ENCODE peak calls at places on chromosome X, in eight cellular contexts. I is fibroblast of mammary gland, E is fibroblast of the aortic adventitia, G is bronchial epithelial cell, L is IMR-90, H is fibroblast of lung, X is stomach, D is hepatocyte. M is an unnamed sample.

GRCh38 chrX:154096140-154097002 is 1.1 kb downstream of the MECP2 start:
- DNase-seq in I (peak), E (peak), G (no peak), L (peak), H (peak), X (no peak), D (peak), M (peak)

GRCh38 chrX:69116077-69116476 is 49.2 kb downstream of the PJA1 start:
- DNase-seq in I (no peak), E (no peak), G (peak), L (no peak), H (no peak), X (no peak), D (peak), M (no peak)

GRCh38 chrX:152900937-152901445 is 3.1 kb downstream of the ZNF185 start:
- DNase-seq in I (no peak), E (no peak), G (peak), L (no peak), H (no peak), X (no peak), D (no peak), M (no peak)

GRCh38 chrX:71107762-71108360 is 1.3 kb upstream of the CXorf65 start:
- DNase-seq in I (no peak), E (no peak), G (no peak), L (no peak), H (no peak), X (no peak), D (no peak), M (no peak)

GRCh38 chrX:105837227-105837626 is 14.9 kb downstream of the NRK start:
- DNase-seq in I (peak), E (peak), G (peak), L (peak), H (peak), X (no peak), D (peak), M (peak)

GRCh38 chrX:150902434-150903109 is 4.1 kb upstream of the CD99L2 start:
- DNase-seq in I (no peak), E (no peak), G (no peak), L (no peak), H (no peak), X (no peak), D (no peak), M (no peak)

GRCh38 chrX:20681691-20682090 is 415.0 kb upstream of the RPS6KA3 start:
- DNase-seq in I (peak), E (peak), G (no peak), L (no peak), H (no peak), X (no peak), D (no peak), M (no peak)

GRCh38 chrX:48580662-48581061 is 6.4 kb downstream of the RBM3 start:
- DNase-seq in I (no peak), E (no peak), G (peak), L (no peak), H (no peak), X (no peak), D (no peak), M (no peak)

GRCh38 chrX:151754042-151754419 is 19.5 kb downstream of the CNGA2 start:
- DNase-seq in I (peak), E (peak), G (peak), L (peak), H (peak), X (no peak), D (no peak), M (peak)

GRCh38 chrX:131394384-131394783 is 105.3 kb upstream of the IGSF1 start:
- DNase-seq in I (no peak), E (no peak), G (peak), L (no peak), H (no peak), X (no peak), D (no peak), M (no peak)

GRCh38 chrX:49186125-49187027 is at the start of gene PRICKLE3:
- DNase-seq in I (peak), E (peak), G (peak), L (peak), H (peak), X (peak), D (peak), M (peak)

GRCh38 chrX:20263474-20263873 is 3.2 kb downstream of the RPS6KA3 start:
- DNase-seq in I (peak), E (peak), G (peak), L (peak), H (peak), X (no peak), D (no peak), M (peak)

GRCh38 chrX:112641449-112641848 is 38.3 kb downstream of the LHFPL1 start:
- DNase-seq in I (no peak), E (no peak), G (no peak), L (no peak), H (no peak), X (no peak), D (no peak), M (no peak)

GRCh38 chrX:112643721-112644120 is 36.0 kb downstream of the LHFPL1 start:
- DNase-seq in I (no peak), E (no peak), G (no peak), L (no peak), H (no peak), X (no peak), D (no peak), M (no peak)

GRCh38 chrX:112644713-112645112 is 35.0 kb downstream of the LHFPL1 start:
- DNase-seq in I (no peak), E (no peak), G (no peak), L (no peak), H (no peak), X (no peak), D (no peak), M (no peak)

GRCh38 chrX:112645774-112646173 is 34.0 kb downstream of the LHFPL1 start:
- DNase-seq in I (no peak), E (no peak), G (no peak), L (no peak), H (no peak), X (no peak), D (no peak), M (no peak)

GRCh38 chrX:112642349-112642748 is 37.4 kb downstream of the LHFPL1 start:
- DNase-seq in I (peak), E (peak), G (peak), L (peak), H (peak), X (peak), D (peak), M (peak)
- TF ChIP-seq CTCF in I (peak), E (peak), G (peak), L (peak), H (peak), X (peak), D (peak), M (peak)

GRCh38 chrX:66676990-66677389 is 38.1 kb upstream of the EDA2R start:
- DNase-seq in I (peak), E (peak), G (peak), L (peak), H (peak), X (no peak), D (no peak), M (peak)
- H3K4me3 ChIP-seq in I (no peak), E (no peak), G (no peak), L (no peak), H (no peak), X (no peak), D (no peak), M (no peak)

DNA sequence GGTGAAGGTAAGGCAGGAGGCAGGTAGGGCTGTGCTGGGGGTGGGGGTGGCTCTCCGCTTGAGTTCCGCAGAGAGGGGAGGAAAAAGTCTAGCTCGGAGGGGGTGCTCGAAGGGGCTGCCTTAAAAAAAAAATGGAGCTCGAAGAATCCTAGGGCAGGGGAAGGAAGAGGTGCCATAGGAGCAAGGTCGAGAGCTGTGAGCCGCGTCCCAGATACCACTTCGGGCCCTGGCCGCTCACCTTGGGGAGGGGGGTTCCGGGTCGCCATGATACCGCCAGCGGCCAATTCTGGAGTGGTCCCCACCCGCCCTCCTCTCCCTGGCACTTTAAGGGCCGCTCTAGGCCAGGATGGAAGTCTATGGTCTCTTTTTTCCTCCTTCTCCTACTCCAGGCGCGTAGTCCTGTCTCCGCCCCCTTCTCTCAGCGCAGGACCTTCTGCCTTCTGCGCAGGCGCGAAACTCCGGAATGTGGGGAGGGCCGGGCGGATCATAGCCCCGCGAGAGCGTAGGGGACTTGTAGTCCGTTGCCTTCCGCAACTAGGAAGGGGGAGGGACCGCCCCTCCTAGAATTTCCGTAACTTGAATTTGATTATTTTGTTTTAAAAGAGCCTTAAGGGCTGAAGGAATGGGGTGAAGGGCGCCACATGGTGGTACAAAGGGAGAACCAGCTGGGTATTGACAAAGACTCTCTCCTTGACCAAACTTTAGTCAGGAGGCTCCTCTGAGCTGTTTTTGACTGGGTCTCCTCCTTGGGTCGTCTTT is at the start of gene FUNDC1:
- DNase-seq in I (peak), E (peak), G (peak), L (peak), H (peak), X (peak), D (peak), M (peak)
- TF ChIP-seq CTCF in I (peak), E (peak), G (peak), L (peak), H (peak), X (no peak), D (peak), M (peak)

DNA sequence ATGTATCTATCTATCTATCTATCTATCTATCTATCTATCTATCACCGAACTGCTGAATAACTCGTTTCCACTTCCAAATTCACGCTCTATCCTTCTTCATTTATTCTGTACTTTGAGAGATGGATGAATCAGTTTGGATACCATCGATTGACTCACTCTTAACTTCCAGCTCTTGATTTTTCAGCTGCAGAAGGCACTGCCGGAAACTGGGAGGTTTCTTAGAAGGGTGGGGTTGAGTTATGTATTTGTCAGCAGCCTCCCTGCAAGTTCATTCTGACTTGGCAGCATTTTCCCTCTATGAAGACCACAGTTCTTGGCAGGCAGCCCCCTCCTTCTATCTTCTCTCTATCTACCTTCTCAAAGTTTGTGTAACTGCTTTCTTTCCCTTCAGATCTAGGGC is 112.0 kb upstream of the MAGEB18 start:
- DNase-seq in I (no peak), E (peak), G (peak), L (no peak), H (no peak), X (no peak), D (no peak), M (peak)
- H3K4me3 ChIP-seq in I (no peak), E (no peak), G (no peak), L (no peak), H (no peak), X (no peak), D (no peak), M (no peak)

GRCh38 chrX:134727363-134727762 is 69.1 kb upstream of the PLAC1 start:
- DNase-seq in I (peak), E (no peak), G (peak), L (no peak), H (no peak), X (no peak), D (no peak), M (no peak)
- TF ChIP-seq CTCF in I (peak), E (no peak), G (peak), L (peak), H (no peak), X (no peak), D (peak), M (peak)

DNA sequence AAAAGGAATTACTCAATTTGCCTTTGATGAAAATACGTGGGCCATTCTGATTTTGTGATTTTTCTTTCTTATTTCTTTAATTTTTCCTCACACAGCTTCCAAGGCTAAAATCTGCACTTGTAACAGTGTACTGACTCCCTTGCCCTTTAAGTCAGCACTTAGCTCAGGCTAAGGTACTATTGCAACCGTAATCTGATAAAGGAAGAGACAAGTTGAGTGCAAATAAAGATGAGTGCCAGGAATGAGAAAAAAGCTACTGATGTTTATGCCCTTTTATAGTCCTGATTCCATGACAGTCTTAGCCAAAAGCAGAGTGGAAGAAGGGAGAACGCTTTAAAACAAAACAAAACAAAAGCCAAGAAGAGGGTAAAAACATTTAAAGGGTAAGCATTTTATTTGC is 6.0 kb downstream of the DMD start:
- DNase-seq in I (no peak), E (no peak), G (no peak), L (peak), H (no peak), X (no peak), D (no peak), M (peak)
- H3K4me3 ChIP-seq in I (no peak), E (peak), G (no peak), L (peak), H (peak), X (no peak), D (no peak), M (no peak)